ENCODE peak calls at places on chromosomes 1 and 21, in ten cellular contexts. F is foreskin keratinocyte, E is B cell, V is tibial nerve, Q is choroid plexus epithelial cell, Z is prostate gland, N is NB4, J is fibroblast of lung, A is HFF-Myc, Y is GM20000. I is an unnamed sample.

GRCh38 chr1:210747112-210747511 is 386.8 kb downstream of the KCNH1 start:
- DNase-seq in F (no peak), E (no peak), V (no peak), Q (no peak), Z (no peak), N (no peak), J (no peak), A (no peak), Y (no peak), I (no peak)

GRCh38 chr1:79885101-79885500 is 878.6 kb upstream of the ADGRL4 start:
- DNase-seq in F (peak; percentile 36), E (no peak), V (no peak), Q (no peak), Z (no peak), N (no peak), J (no peak), A (no peak), Y (no peak), I (no peak)

GRCh38 chr1:33228935-33229487 is 27.3 kb upstream of the ZNF362 start:
- DNase-seq in F (peak; percentile 35), E (no peak), V (peak; percentile 20), Q (peak; percentile 97), Z (no peak), N (no peak), J (peak; percentile 91), A (peak; percentile 55), Y (no peak), I (peak; percentile 81)

GRCh38 chr1:48089356-48089891 is 92.2 kb upstream of the TRABD2B start:
- DNase-seq in F (no peak), E (no peak), V (no peak), Q (no peak), Z (no peak), N (no peak), J (no peak), A (no peak), Y (no peak), I (no peak)

GRCh38 chr21:34157456-34158025 is 84.2 kb downstream of the MRPS6 start:
- DNase-seq in F (no peak), E (no peak), V (no peak), Q (no peak), Z (no peak), N (no peak), J (no peak), A (no peak), Y (no peak), I (no peak)

GRCh38 chr1:92186081-92186480 is 31.6 kb upstream of the C1orf146 start:
- DNase-seq in F (no peak), E (no peak), V (no peak), Q (peak; percentile 87), Z (no peak), N (no peak), J (no peak), A (no peak), Y (no peak), I (peak; percentile 53)

GRCh38 chr1:57162607-57163235 is 196.9 kb upstream of the C8B start:
- DNase-seq in F (no peak), E (no peak), V (no peak), Q (no peak), Z (no peak), N (no peak), J (no peak), A (no peak), Y (no peak), I (no peak)

GRCh38 chr1:145891143-145891542 is 5.5 kb upstream of the ANKRD35 start:
- DNase-seq in F (no peak), E (no peak), V (no peak), Q (peak; percentile 83), Z (peak; percentile 87), N (no peak), J (peak; percentile 39), A (no peak), Y (no peak), I (peak; percentile 61)

GRCh38 chr1:25484096-25484495 is 53.4 kb downstream of the MACO1 start:
- DNase-seq in F (no peak), E (no peak), V (no peak), Q (no peak), Z (peak; percentile 88), N (no peak), J (no peak), A (no peak), Y (no peak), I (no peak)

GRCh38 chr1:91335607-91336006 is 69.0 kb downstream of the HFM1 start:
- DNase-seq in F (no peak), E (no peak), V (no peak), Q (no peak), Z (no peak), N (no peak), J (no peak), A (no peak), Y (no peak), I (no peak)

GRCh38 chr1:201468501-201468843 is 516 bp downstream of the PHLDA3 start:
- DNase-seq in F (no peak), E (peak; percentile 14), V (no peak), Q (no peak), Z (no peak), N (no peak), J (no peak), A (no peak), Y (peak; percentile 69), I (no peak)

GRCh38 chr1:179816196-179816960 is 61.2 kb downstream of the TOR1AIP2 start:
- DNase-seq in F (no peak), E (no peak), V (peak; percentile 54), Q (peak; percentile 36), Z (no peak), N (no peak), J (peak; percentile 21), A (no peak), Y (no peak), I (peak; percentile 43)

GRCh38 chr1:39205102-39205780 is 746 bp downstream of the MACF1 start:
- DNase-seq in F (peak; percentile 72), E (peak; percentile 30), V (no peak), Q (peak; percentile 83), Z (no peak), N (peak; percentile 81), J (peak; percentile 78), A (peak; percentile 40), Y (peak; percentile 40), I (peak; percentile 75)

GRCh38 chr1:100526894-100527293 is 11.0 kb upstream of the GPR88 start:
- DNase-seq in F (no peak), E (no peak), V (no peak), Q (no peak), Z (no peak), N (no peak), J (no peak), A (no peak), Y (no peak), I (no peak)

GRCh38 chr1:100517517-100517916 is 20.4 kb upstream of the GPR88 start:
- DNase-seq in F (no peak), E (no peak), V (no peak), Q (no peak), Z (no peak), N (no peak), J (peak; percentile 15), A (no peak), Y (no peak), I (no peak)

GRCh38 chr1:100528861-100529260 is 9.1 kb upstream of the GPR88 start:
- DNase-seq in F (no peak), E (no peak), V (no peak), Q (peak; percentile 69), Z (no peak), N (no peak), J (peak; percentile 78), A (no peak), Y (no peak), I (peak; percentile 82)

GRCh38 chr1:100524355-100524754 is 13.6 kb upstream of the GPR88 start:
- DNase-seq in F (no peak), E (no peak), V (no peak), Q (no peak), Z (no peak), N (no peak), J (no peak), A (no peak), Y (no peak), I (no peak)

GRCh38 chr1:100523038-100523649 is 14.8 kb upstream of the GPR88 start:
- DNase-seq in F (no peak), E (peak; percentile 19), V (no peak), Q (peak; percentile 29), Z (no peak), N (peak; percentile 89), J (no peak), A (no peak), Y (peak; percentile 45), I (no peak)
- TF ChIP-seq CTCF in F (no peak), E (no peak), V (no peak), Q (no peak), Z (no peak), N (no peak), J (no peak), A (no peak), Y (no peak), I (no peak)

GRCh38 chr1:24105368-24106160 is 6.4 kb downstream of the MYOM3 start:
- DNase-seq in F (no peak), E (no peak), V (no peak), Q (no peak), Z (no peak), N (no peak), J (no peak), A (no peak), Y (no peak), I (no peak)
- TF ChIP-seq CTCF in F (no peak), E (no peak), V (no peak), Q (no peak), Z (no peak), N (no peak), J (no peak), A (no peak), Y (no peak), I (no peak)

DNA sequence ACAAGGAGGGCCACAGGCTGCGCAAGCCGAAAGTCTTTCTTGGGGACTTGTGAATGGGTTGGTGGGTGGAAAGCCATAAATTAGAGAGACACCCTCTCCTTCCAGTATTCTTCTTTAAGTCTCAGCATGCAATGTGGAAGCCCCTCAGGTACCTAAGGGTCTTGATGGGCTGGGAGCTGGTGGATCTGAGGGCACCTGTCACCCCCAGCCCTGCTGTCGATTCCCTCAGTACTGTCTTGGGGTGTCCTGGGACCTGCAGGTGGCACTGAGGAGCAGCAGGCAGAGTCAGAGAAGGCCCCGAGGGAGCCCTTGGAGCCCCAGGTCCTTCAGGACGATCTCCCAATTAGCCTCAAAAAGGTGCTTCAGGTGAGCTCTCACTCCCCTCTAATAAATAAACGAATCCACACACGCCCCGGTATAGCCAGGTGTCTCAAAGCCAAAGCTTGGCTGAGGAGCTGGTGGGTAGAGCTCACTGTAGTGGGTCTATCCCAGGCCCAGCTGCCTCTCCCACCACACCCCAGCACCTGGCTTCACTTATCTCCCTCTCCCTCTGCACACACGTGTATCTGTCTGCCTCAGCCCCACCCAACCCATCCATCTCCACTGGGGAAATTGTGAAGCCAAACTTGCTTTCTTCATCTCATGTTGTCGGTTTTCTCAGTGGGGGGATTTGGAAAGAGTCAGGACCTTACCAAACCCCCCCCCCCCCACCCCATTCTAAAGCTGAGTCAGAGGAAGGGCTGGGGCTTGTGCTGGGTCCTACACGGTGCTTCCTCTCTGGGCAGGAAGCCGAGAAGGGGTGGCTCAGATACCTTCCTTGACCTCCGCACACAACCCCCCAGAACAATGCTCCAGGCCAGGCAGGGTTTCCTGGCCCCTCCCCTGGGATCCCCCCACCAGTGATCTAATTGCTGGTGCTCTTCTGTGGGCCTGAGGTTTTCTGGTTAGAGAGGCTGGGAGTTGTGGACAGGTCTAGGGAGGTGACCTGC is 1.6 kb downstream of the ADAM15 start:
- DNase-seq in F (peak; percentile 28), E (peak; percentile 49), V (no peak), Q (no peak), Z (peak; percentile 37), N (peak; percentile 69), J (no peak), A (no peak), Y (peak; percentile 64), I (no peak)
- TF ChIP-seq CTCF in F (peak; percentile 65), E (peak; percentile 22), V (peak; percentile 18), Q (peak; percentile 30), Z (no peak), N (peak; percentile 43), J (peak; percentile 32), A (peak; percentile 50), Y (peak; percentile 42), I (peak; percentile 17)

GRCh38 chr1:101993703-101994102 is 3.0 kb downstream of the OLFM3 start:
- DNase-seq in F (no peak), E (no peak), V (no peak), Q (peak; percentile 7), Z (no peak), N (no peak), J (no peak), A (no peak), Y (no peak), I (no peak)
- TF ChIP-seq CTCF in F (no peak), E (no peak), V (no peak), Q (no peak), Z (no peak), N (no peak), J (no peak), A (no peak), Y (no peak), I (no peak)

I was measured in astrocyte.